ENCODE peak calls at places on chromosomes 4 and X, in six cellular contexts. P is activated T-cell treated with anti-CD3 and anti-CD28 coated beads, Interleukin-2, amount 50 U/mL, for 72 hours; N is WTC11; D is activated CD8-positive, alpha-beta memory T cell treated with anti-CD3 and anti-CD28 coated beads, Interleukin-2, amount 50 U/mL, for 4 hours; K is hepatocyte; C is neural crest cell. X is an unnamed sample.

GRCh38 chr4:155734065-155734464 is 24.8 kb upstream of the GUCY1B1 start:
- DNase-seq in P (no peak), N (no peak), D (no peak), K (peak), C (no peak), X (no peak)

GRCh38 chr4:173056708-173057107 is 111.9 kb upstream of the GALNT7 start:
- DNase-seq in P (no peak), N (no peak), D (no peak), K (no peak), C (no peak), X (no peak)

GRCh38 chr4:1252928-1253492 is 4.1 kb upstream of the CTBP1 start:
- DNase-seq in P (no peak), N (no peak), D (no peak), K (no peak), C (no peak), X (no peak)

GRCh38 chrX:31323658-31324057 is 251.8 kb upstream of the FTHL17 start:
- DNase-seq in P (no peak), N (no peak), D (no peak), K (no peak), C (no peak), X (no peak)

GRCh38 chrX:78314561-78314960 is 12.8 kb downstream of the CYSLTR1 start:
- DNase-seq in P (peak), N (no peak), D (no peak), K (no peak), C (no peak), X (no peak)

GRCh38 chrX:102712216-102712966 is at the start of gene GPRASP2:
- DNase-seq in P (peak), N (peak), D (peak), K (peak), C (peak), X (peak)

GRCh38 chr4:60657041-60657440 is 543.1 kb upstream of the ADGRL3 start:
- DNase-seq in P (no peak), N (no peak), D (no peak), K (no peak), C (no peak), X (no peak)

GRCh38 chr4:38173935-38174334 is 213.7 kb downstream of the PTTG2 start:
- DNase-seq in P (no peak), N (no peak), D (no peak), K (no peak), C (no peak), X (no peak)

GRCh38 chr4:147833741-147834140 is 101.9 kb downstream of the ARHGAP10 start:
- DNase-seq in P (no peak), N (no peak), D (no peak), K (no peak), C (no peak), X (no peak)

GRCh38 chr4:4344915-4345527 is 41.9 kb upstream of the NSG1 start:
- DNase-seq in P (no peak), N (no peak), D (no peak), K (no peak), C (no peak), X (no peak)

GRCh38 chr4:53361451-53361850 is 4.4 kb downstream of the SCFD2 start:
- DNase-seq in P (no peak), N (no peak), D (no peak), K (no peak), C (no peak), X (no peak)

GRCh38 chr4:188021548-188022249 is 26.1 kb downstream of the ZFP42 start:
- DNase-seq in P (no peak), N (no peak), D (no peak), K (peak), C (no peak), X (no peak)

GRCh38 chrX:12327836-12328235 is 189.6 kb downstream of the FRMPD4 start:
- DNase-seq in P (no peak), N (no peak), D (no peak), K (no peak), C (no peak), X (no peak)

GRCh38 chr4:94615431-94615830 is 142.3 kb upstream of the BMPR1B start:
- DNase-seq in P (no peak), N (no peak), D (no peak), K (no peak), C (no peak), X (no peak)

GRCh38 chr4:174663254-174663653 is 141.0 kb upstream of the HPGD start:
- DNase-seq in P (no peak), N (no peak), D (no peak), K (no peak), C (no peak), X (no peak)

GRCh38 chr4:76601791-76602190 is 166.8 kb downstream of the SHROOM3 start:
- DNase-seq in P (no peak), N (no peak), D (no peak), K (no peak), C (no peak), X (no peak)

GRCh38 chr4:957581-958313 is 15.6 kb downstream of the DGKQ start:
- DNase-seq in P (no peak), N (no peak), D (no peak), K (no peak), C (no peak), X (no peak)

GRCh38 chr4:65302145-65302544 is 368.1 kb downstream of the EPHA5 start:
- DNase-seq in P (no peak), N (no peak), D (no peak), K (no peak), C (no peak), X (no peak)

GRCh38 chr4:38060829-38061431 is 100.7 kb downstream of the PTTG2 start:
- DNase-seq in P (no peak), N (no peak), D (no peak), K (peak), C (no peak), X (no peak)

GRCh38 chrX:134251241-134251640 is 14.3 kb downstream of the CCDC160 start:
- DNase-seq in P (no peak), N (no peak), D (no peak), K (no peak), C (no peak), X (no peak)

GRCh38 chr4:52665592-52665991 is 6.5 kb upstream of the USP46 start:
- DNase-seq in P (no peak), N (no peak), D (no peak), K (no peak), C (no peak), X (no peak)

GRCh38 chr4:119682080-119682479 is 53.5 kb upstream of the PDE5A start:
- DNase-seq in P (no peak), N (no peak), D (no peak), K (no peak), C (no peak), X (no peak)

GRCh38 chrX:12954981-12955380 is 19.9 kb upstream of the TMSB4X start:
- DNase-seq in P (no peak), N (no peak), D (no peak), K (no peak), C (no peak), X (no peak)

GRCh38 chrX:132565273-132565672 is 76.4 kb upstream of the MBNL3 start:
- DNase-seq in P (no peak), N (no peak), D (no peak), K (no peak), C (no peak), X (no peak)

GRCh38 chr4:23369331-23369730 is 520.5 kb downstream of the PPARGC1A start:
- DNase-seq in P (no peak), N (peak), D (no peak), K (no peak), C (no peak), X (no peak)

GRCh38 chr4:1045193-1045594 is 33.8 kb downstream of the FGFRL1 start:
- DNase-seq in P (no peak), N (no peak), D (peak), K (no peak), C (no peak), X (no peak)

GRCh38 chr4:170198742-170199141 is 109.0 kb upstream of the AADAT start:
- DNase-seq in P (no peak), N (no peak), D (no peak), K (no peak), C (no peak), X (no peak)

GRCh38 chrX:120791013-120791643 is 84.5 kb downstream of the CT47B1 start:
- DNase-seq in P (peak), N (no peak), D (no peak), K (peak), C (no peak), X (no peak)

GRCh38 chr4:75995727-75996126 is 5.0 kb upstream of the SDAD1 start:
- DNase-seq in P (no peak), N (no peak), D (no peak), K (peak), C (no peak), X (no peak)

GRCh38 chrX:9525511-9526248 is 60.8 kb downstream of the TBL1X start:
- DNase-seq in P (no peak), N (no peak), D (no peak), K (no peak), C (peak), X (no peak)

GRCh38 chr4:173735055-173735454 is 205.0 kb upstream of the HAND2 start:
- DNase-seq in P (no peak), N (no peak), D (no peak), K (no peak), C (no peak), X (no peak)

GRCh38 chr4:184655889-184656869 is 6.6 kb downstream of the PRIMPOL start:
- DNase-seq in P (no peak), N (no peak), D (no peak), K (no peak), C (no peak), X (no peak)

GRCh38 chr4:115126487-115126886 is 13.1 kb upstream of the NDST4 start:
- DNase-seq in P (no peak), N (peak), D (no peak), K (no peak), C (no peak), X (no peak)

GRCh38 chr4:6116696-6117285 is 83.6 kb downstream of the JAKMIP1 start:
- DNase-seq in P (no peak), N (no peak), D (no peak), K (no peak), C (no peak), X (peak)

GRCh38 chr4:176066757-176067156 is 1.1 kb downstream of the WDR17 start:
- DNase-seq in P (no peak), N (no peak), D (no peak), K (no peak), C (no peak), X (no peak)

GRCh38 chr4:109947457-109947856 is 34.8 kb downstream of the EGF start:
- DNase-seq in P (no peak), N (no peak), D (no peak), K (no peak), C (no peak), X (no peak)

GRCh38 chr4:1210241-1210841 is 38.0 kb upstream of the SPON2 start:
- DNase-seq in P (no peak), N (no peak), D (no peak), K (no peak), C (no peak), X (no peak)

GRCh38 chr4:70994387-70995099 is 1.1 kb downstream of the DCK start:
- DNase-seq in P (no peak), N (no peak), D (no peak), K (no peak), C (no peak), X (no peak)

GRCh38 chr4:119490335-119490734 is 138.3 kb downstream of the PDE5A start:
- DNase-seq in P (no peak), N (peak), D (no peak), K (peak), C (no peak), X (no peak)